ENCODE peak calls at places on chromosome 1, in ten cellular contexts. I is AG09319; E is glomerular endothelial cell; F is activated naive CD8-positive, alpha-beta T cell treated with anti-CD3 and anti-CD28 coated beads for 36 hours; A is HCEC 1CT; M is HEK293T; J is H4; T is activated CD4-positive, CD25-positive, alpha-beta regulatory T cell; N is NB4; B is EH. G is an unnamed sample.

GRCh38 chr1:155514582-155515187 is 47.9 kb downstream of the ASH1L start:
- DNase-seq in I (no peak), E (no peak), F (no peak), A (no peak), M (no peak), J (no peak), T (no peak), N (no peak), B (no peak), G (no peak)

GRCh38 chr1:161068306-161069200 is 1.1 kb downstream of the ARHGAP30 start:
- DNase-seq in I (no peak), E (no peak), F (peak), A (no peak), M (no peak), J (no peak), T (peak), N (peak), B (peak), G (no peak)

GRCh38 chr1:41872074-41872473 is 46.6 kb downstream of the HIVEP3 start:
- DNase-seq in I (no peak), E (no peak), F (no peak), A (no peak), M (no peak), J (no peak), T (no peak), N (no peak), B (no peak), G (no peak)

GRCh38 chr1:164771568-164772350 is 212.8 kb downstream of the PBX1 start:
- DNase-seq in I (no peak), E (no peak), F (no peak), A (peak), M (peak), J (peak), T (no peak), N (no peak), B (peak), G (no peak)

GRCh38 chr1:66243548-66244130 is 290.3 kb upstream of the SGIP1 start:
- DNase-seq in I (no peak), E (no peak), F (no peak), A (no peak), M (no peak), J (no peak), T (no peak), N (no peak), B (peak), G (no peak)

GRCh38 chr1:54571803-54572202 is 23.8 kb downstream of the ACOT11 start:
- DNase-seq in I (no peak), E (no peak), F (no peak), A (no peak), M (no peak), J (no peak), T (no peak), N (peak), B (no peak), G (no peak)

GRCh38 chr1:109914587-109915240 is 4.1 kb downstream of the CSF1 start:
- DNase-seq in I (peak), E (no peak), F (no peak), A (no peak), M (no peak), J (no peak), T (no peak), N (no peak), B (peak), G (peak)

GRCh38 chr1:242467556-242468145 is 56.8 kb downstream of the PLD5 start:
- DNase-seq in I (no peak), E (peak), F (peak), A (peak), M (peak), J (peak), T (no peak), N (peak), B (peak), G (peak)

GRCh38 chr1:210123924-210124589 is 108.5 kb upstream of the SERTAD4 start:
- DNase-seq in I (peak), E (no peak), F (no peak), A (peak), M (no peak), J (peak), T (no peak), N (no peak), B (peak), G (peak)

GRCh38 chr1:58818075-58818474 is 34.2 kb upstream of the JUN start:
- DNase-seq in I (no peak), E (no peak), F (no peak), A (peak), M (no peak), J (peak), T (no peak), N (no peak), B (peak), G (peak)

G was measured in AG09309.